ENCODE peak calls at places on chromosomes 6 and 20, in four cellular contexts. V, Z, H and Y are unnamed samples.
A peak's percentile ranks its signal among the peaks of the same experiment; 100 is the strongest.

GRCh38 chr6:4291453-4292403 is 156.4 kb upstream of the ECI2 start:
- DNase-seq in V (peak; percentile 34), Z (peak; percentile 38), H (peak; percentile 89), Y (peak; percentile 78)

GRCh38 chr6:56292505-56293181 is 45.3 kb upstream of the COL21A1 start:
- DNase-seq in V (peak; percentile 79), Z (peak; percentile 82), H (peak; percentile 88), Y (peak; percentile 75)

GRCh38 chr6:117167520-117168271 is 97.7 kb upstream of the VGLL2 start:
- DNase-seq in V (peak; percentile 89), Z (no peak), H (no peak), Y (peak; percentile 80)

GRCh38 chr6:24478903-24479302 is 10.5 kb downstream of the GPLD1 start:
- DNase-seq in V (no peak), Z (no peak), H (no peak), Y (no peak)

GRCh38 chr6:30565772-30566171 is 5.5 kb upstream of the ABCF1 start:
- DNase-seq in V (no peak), Z (peak; percentile 21), H (peak; percentile 51), Y (peak; percentile 17)

GRCh38 chr20:61185181-61185580 is 66.9 kb upstream of the CDH4 start:
- DNase-seq in V (no peak), Z (no peak), H (no peak), Y (no peak)

GRCh38 chr6:139533573-139534471 is 159.4 kb upstream of the CITED2 start:
- DNase-seq in V (no peak), Z (peak; percentile 91), H (peak; percentile 79), Y (peak; percentile 92)

GRCh38 chr6:20877008-20877937 is 343.0 kb downstream of the CDKAL1 start:
- DNase-seq in V (peak; percentile 98), Z (peak; percentile 95), H (peak; percentile 94), Y (peak; percentile 97)

GRCh38 chr20:815914-816606 is 17.5 kb upstream of the FAM110A start:
- DNase-seq in V (peak; percentile 76), Z (peak; percentile 53), H (peak; percentile 61), Y (peak; percentile 62)

GRCh38 chr6:148973809-148974208 is 227.0 kb downstream of the UST start:
- DNase-seq in V (peak; percentile 43), Z (peak; percentile 69), H (no peak), Y (peak; percentile 53)

GRCh38 chr6:159002432-159003160 is 2.6 kb upstream of the RSPH3 start:
- DNase-seq in V (peak; percentile 79), Z (peak; percentile 17), H (no peak), Y (peak; percentile 20)

GRCh38 chr6:43658161-43658560 is 13.3 kb downstream of the RSPH9 start:
- DNase-seq in V (no peak), Z (no peak), H (no peak), Y (no peak)

GRCh38 chr6:163408352-163408991 is 6.0 kb upstream of the QKI start:
- DNase-seq in V (no peak), Z (no peak), H (no peak), Y (no peak)

GRCh38 chr20:47421076-47421475 is 64.6 kb upstream of the ZMYND8 start:
- DNase-seq in V (no peak), Z (no peak), H (no peak), Y (no peak)

GRCh38 chr6:168318090-168318489 is 1.5 kb downstream of the DACT2 start:
- DNase-seq in V (no peak), Z (no peak), H (no peak), Y (no peak)

GRCh38 chr6:125700591-125701353 is 48.7 kb upstream of the HEY2 start:
- DNase-seq in V (no peak), Z (no peak), H (no peak), Y (no peak)

GRCh38 chr6:41538556-41539182 is 7.5 kb upstream of the FOXP4 start:
- DNase-seq in V (no peak), Z (peak; percentile 31), H (no peak), Y (peak; percentile 57)

GRCh38 chr6:111844376-111844775 is 28.9 kb downstream of the FYN start:
- DNase-seq in V (no peak), Z (no peak), H (no peak), Y (no peak)
- H2AFZ ChIP-seq in V (no peak overlapping the region), Z (no peak overlapping the region), H (no peak overlapping the region), Y (no peak overlapping the region)

DNA sequence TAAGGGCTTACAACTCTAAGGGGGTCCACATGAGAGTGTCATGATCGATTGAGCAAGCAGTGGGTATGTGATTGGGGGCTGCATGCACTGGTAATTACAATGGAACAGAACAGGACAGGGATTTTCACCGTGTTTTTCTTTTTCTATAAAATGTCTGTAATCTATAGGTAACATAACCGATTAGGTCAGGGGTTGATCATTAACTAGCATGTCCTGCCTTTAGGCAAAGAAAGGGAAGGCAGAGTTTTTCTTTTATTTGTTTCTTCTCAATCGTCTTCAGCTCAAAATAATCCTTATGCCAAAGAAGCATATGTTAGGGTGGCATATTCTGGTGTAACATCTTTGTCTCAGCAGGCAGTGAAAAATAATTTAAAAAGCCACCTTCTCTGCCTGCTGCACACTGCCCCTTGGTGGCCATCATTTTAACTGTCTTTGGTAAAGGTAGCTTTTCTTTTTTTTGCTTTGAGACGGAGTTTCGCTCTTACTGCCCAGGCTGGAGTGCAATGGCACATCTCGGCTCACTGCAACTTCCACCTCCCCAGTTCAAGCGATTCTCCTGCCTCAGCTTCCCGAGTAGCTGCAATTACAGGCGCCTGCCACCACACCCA is 9.7 kb upstream of the CEP43 start:
- DNase-seq in V (peak; percentile 46), Z (peak; percentile 60), H (peak; percentile 38), Y (peak; percentile 61)
- H3K36me3 ChIP-seq in V (no peaks in the 10 kb centered on the region), Z (no peaks in the 10 kb centered on the region), H (peaks cover 3% of the 10 kb centered on the region), Y (no peaks in the 10 kb centered on the region)

DNA sequence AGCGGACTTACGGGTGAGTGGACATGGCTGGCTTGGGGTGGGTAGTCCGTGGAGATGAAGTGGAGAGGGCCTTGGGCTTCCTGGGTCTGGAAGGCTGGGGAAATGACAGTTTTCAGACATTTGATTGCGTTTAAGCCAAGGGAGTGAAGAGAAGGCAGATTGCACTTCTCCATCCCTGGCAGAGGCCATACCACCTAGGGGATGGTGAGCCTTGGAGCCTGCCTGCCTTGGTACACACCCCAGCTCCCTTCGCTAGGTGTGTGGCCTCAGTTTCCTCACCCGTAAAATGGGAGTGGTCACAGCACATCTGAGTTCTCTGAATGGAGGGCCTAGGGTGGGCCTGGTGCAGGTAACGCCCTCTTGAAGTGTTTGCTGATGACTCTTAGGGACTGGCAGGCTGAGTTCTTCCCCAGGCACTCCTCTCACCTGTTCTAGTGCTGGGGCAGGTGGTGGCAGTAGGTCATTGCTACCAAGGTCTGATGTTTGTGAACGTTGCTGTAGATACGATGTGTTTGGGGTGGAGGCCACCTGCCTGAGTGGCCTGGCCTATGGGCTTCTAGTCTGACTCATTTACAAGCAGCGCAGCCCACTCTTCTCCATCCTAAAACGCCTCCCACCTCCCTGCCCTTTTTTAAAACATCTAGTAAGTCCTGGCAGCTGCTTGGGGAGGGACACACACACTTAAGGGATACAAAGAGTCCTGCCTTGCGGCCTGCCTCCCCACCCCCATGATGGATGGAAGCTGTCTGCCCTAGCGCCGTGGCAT is 2.3 kb downstream of the RBM38 start:
- DNase-seq in V (no peak), Z (no peak), H (no peak), Y (no peak)
- H3K4me3 ChIP-seq in V (no peak overlapping the region), Z (no peak overlapping the region), H (no peak overlapping the region), Y (no peak overlapping the region)

GRCh38 chr6:5672581-5673011 is 334.1 kb downstream of the NRN1 start:
- DNase-seq in V (peak; percentile 82), Z (peak; percentile 89), H (no peak), Y (peak; percentile 93)

GRCh38 chr6:5670381-5670780 is 336.3 kb downstream of the NRN1 start:
- DNase-seq in V (no peak), Z (no peak), H (no peak), Y (no peak)

GRCh38 chr6:5673016-5673415 is 333.7 kb downstream of the NRN1 start:
- DNase-seq in V (no peak), Z (no peak), H (no peak), Y (no peak)

GRCh38 chr6:5671162-5671561 is 335.6 kb downstream of the NRN1 start:
- DNase-seq in V (no peak), Z (peak; percentile 56), H (no peak), Y (peak; percentile 75)

DNA sequence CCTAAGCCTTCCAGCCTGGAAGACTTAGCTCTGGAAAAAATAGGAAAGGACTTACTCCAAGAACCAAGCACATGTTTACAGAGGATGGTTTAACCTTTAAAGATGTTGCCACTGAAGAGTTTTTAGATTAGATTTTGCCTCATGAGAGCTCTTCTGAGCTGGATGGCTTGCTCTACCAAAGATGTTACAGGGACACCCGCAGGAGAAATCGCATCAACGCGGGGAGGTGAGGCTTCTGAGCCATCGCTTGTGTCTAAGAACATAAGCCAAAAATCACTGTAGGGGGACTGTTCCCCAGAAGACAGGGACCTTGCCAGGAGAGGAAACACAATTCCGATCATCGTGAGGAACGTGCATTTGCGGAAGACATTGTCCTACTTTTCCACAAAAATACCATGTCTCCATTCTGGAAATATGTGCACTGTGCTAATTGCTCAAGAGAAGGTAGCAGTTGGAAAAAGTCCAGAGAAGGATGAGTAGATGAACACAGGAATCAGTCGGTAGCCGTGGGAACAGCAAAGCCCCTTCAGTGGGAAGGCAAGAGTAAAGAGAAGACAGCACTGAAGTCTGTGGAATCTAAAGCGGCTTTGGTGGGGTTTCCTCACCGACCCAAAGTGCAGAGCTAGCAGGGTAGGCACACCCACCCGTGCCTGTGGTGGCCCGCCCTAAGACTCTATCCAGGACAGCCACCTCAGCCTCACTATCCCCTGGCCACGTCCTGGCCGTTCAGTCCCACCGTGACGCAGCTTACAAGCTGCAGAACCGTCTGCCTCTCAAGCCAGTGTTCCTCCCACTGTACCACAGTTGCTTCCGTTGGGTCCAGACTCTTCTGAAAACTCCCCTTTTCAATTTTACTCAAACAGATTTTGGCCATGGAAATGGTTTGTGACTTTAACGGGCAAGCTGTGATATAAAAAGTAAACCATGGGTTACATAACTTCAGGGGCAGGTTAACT is 334.8 kb downstream of the NRN1 start:
- DNase-seq in V (no peak), Z (no peak), H (no peak), Y (no peak)
- H2AFZ ChIP-seq in V (peak overlapping the region; percentile 6), Z (no peak overlapping the region), H (no peak overlapping the region), Y (no peak overlapping the region)

GRCh38 chr20:38969708-38970107 is 7.6 kb downstream of the DHX35 start:
- DNase-seq in V (no peak), Z (no peak), H (no peak), Y (no peak)
- H3K36me3 ChIP-seq in V (peaks cover 13% of the 10 kb centered on the region), Z (no peaks in the 10 kb centered on the region), H (no peaks in the 10 kb centered on the region), Y (peaks cover 44% of the 10 kb centered on the region)

GRCh38 chr6:165846123-165846966 is 183.3 kb upstream of the PDE10A start:
- DNase-seq in V (peak; percentile 19), Z (peak; percentile 9), H (no peak), Y (no peak)
- H3K4me3 ChIP-seq in V (peak overlapping the region; percentile 60), Z (peak overlapping the region; percentile 49), H (no peak overlapping the region), Y (no peak overlapping the region)

DNA sequence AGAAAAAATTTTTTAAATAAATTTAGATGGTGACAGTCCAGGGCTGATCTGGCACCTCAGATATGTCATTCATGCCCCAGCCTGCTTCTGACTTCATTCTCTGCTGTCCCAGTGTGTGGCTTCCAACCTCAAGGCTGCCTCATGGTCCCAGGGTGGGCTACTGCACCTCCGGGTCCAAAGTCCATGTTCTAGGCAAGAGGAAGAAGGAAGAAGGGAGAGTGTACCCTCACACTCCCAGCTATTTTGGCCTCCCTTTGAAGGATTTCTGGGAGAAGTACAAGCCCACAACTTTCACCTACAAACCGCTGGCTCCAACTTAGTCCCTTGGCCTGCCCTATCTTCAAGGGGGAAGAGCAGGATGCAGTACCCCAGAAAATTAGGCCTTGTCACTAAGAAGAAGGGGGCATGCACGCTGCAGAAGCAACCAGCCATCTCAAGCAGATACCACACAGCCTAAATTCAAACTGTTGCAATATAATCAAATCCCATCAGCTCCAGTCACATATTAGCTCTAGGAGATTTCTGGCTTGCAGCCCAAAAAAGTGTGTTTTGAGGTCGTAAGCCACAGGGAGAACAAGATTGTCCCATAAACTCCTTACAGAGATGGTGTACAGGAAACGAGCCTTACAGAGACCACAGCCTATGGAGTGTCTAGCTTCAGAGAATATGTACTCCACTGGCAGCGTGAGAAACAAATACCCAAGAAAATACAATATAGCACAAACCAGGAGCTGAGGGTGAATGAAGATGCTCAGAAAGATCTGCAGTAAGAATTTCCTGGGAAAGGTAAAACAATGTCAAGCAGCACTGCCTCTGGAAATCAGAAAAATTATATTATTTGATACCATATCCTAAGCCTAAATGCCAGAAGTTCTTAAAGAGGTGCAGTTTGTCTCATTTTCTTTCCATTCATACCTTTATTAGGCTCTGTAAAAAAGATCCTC is 844 bp upstream of the BTN3A2 start:
- DNase-seq in V (peak; percentile 39), Z (peak; percentile 36), H (no peak), Y (peak; percentile 35)
- H2AFZ ChIP-seq in V (peak overlapping the region; percentile 97), Z (peak overlapping the region; percentile 73), H (peak overlapping the region; percentile 99), Y (peak overlapping the region; percentile 30)